ENCODE peak calls at places on chromosomes 13 and 19, in five cellular contexts. M, W, K, Y and N are unnamed samples.

GRCh38 chr19:6064016-6064702 is 46.1 kb downstream of the RFX2 start:
- DNase-seq in M (peak), W (no peak), K (no peak), Y (no peak), N (no peak)

GRCh38 chr13:88063741-88064140 is 392.6 kb downstream of the SLITRK5 start:
- DNase-seq in M (no peak), W (no peak), K (no peak), Y (no peak), N (no peak)

GRCh38 chr13:24692541-24692940 is 12.3 kb downstream of the ATP12A start:
- DNase-seq in M (peak), W (no peak), K (no peak), Y (no peak), N (no peak)

GRCh38 chr13:48978942-48979601 is 3.4 kb downstream of the FNDC3A start:
- DNase-seq in M (no peak), W (no peak), K (no peak), Y (no peak), N (no peak)

GRCh38 chr19:49712397-49712859 is 21.5 kb downstream of the CPT1C start:
- DNase-seq in M (no peak), W (peak), K (no peak), Y (no peak), N (no peak)

GRCh38 chr13:111387026-111387871 is 66.8 kb downstream of the TEX29 start:
- DNase-seq in M (peak), W (no peak), K (no peak), Y (no peak), N (no peak)

GRCh38 chr13:37138917-37139316 is 33.5 kb upstream of the CSNK1A1L start:
- DNase-seq in M (no peak), W (no peak), K (no peak), Y (no peak), N (no peak)

GRCh38 chr13:93249259-93249917 is 22.8 kb downstream of the GPC6 start:
- DNase-seq in M (no peak), W (no peak), K (no peak), Y (no peak), N (no peak)

GRCh38 chr13:102651892-102652291 is 43.0 kb downstream of the METTL21C start:
- DNase-seq in M (no peak), W (no peak), K (no peak), Y (no peak), N (no peak)

GRCh38 chr19:35346193-35347052 is 1.3 kb upstream of the FFAR1 start:
- DNase-seq in M (peak), W (no peak), K (peak), Y (peak), N (peak)

GRCh38 chr19:43812689-43813088 is 10.4 kb upstream of the LYPD5 start:
- DNase-seq in M (no peak), W (no peak), K (no peak), Y (no peak), N (no peak)

GRCh38 chr13:41007359-41008118 is 11.6 kb downstream of the ELF1 start:
- DNase-seq in M (no peak), W (no peak), K (no peak), Y (no peak), N (no peak)

GRCh38 chr19:45368127-45368526 is 2.2 kb downstream of the ERCC2 start:
- DNase-seq in M (no peak), W (no peak), K (no peak), Y (no peak), N (no peak)

GRCh38 chr19:36460046-36460445 is 29.3 kb downstream of the ZNF566 start:
- DNase-seq in M (no peak), W (no peak), K (no peak), Y (no peak), N (no peak)

GRCh38 chr19:15398501-15399233 is 19.1 kb upstream of the AKAP8 start:
- DNase-seq in M (no peak), W (peak), K (no peak), Y (no peak), N (no peak)

GRCh38 chr13:98556968-98557591 is 19.8 kb downstream of the STK24 start:
- DNase-seq in M (peak), W (no peak), K (no peak), Y (no peak), N (no peak)